ENCODE peak calls at places on chromosomes 2 and 18, in five cellular contexts. Y, E, D, L and U are unnamed samples.

GRCh38 chr2:119910566-119910965 is 102.3 kb upstream of the EPB41L5 start:
- DNase-seq in Y (no peak), E (no peak), D (no peak), L (no peak), U (no peak)

GRCh38 chr2:74373985-74374384 is 6.1 kb downstream of the DCTN1 start:
- DNase-seq in Y (no peak), E (no peak), D (no peak), L (no peak), U (no peak)

GRCh38 chr2:154620490-154620889 is 78.0 kb upstream of the KCNJ3 start:
- DNase-seq in Y (no peak), E (peak; percentile 68), D (no peak), L (no peak), U (no peak)

GRCh38 chr18:25289040-25289631 is 62.8 kb downstream of the ZNF521 start:
- DNase-seq in Y (no peak), E (no peak), D (peak; percentile 43), L (no peak), U (peak; percentile 89)

GRCh38 chr18:70421471-70421870 is 132.6 kb downstream of the SOCS6 start:
- DNase-seq in Y (no peak), E (no peak), D (no peak), L (no peak), U (no peak)

GRCh38 chr2:98601532-98602132 is 6.7 kb downstream of the COA5 start:
- DNase-seq in Y (no peak), E (peak; percentile 12), D (no peak), L (peak; percentile 31), U (peak; percentile 59)

GRCh38 chr2:171615071-171615470 is 72.2 kb upstream of the DYNC1I2 start:
- DNase-seq in Y (no peak), E (no peak), D (no peak), L (no peak), U (no peak)

GRCh38 chr2:80205498-80205897 is 99.1 kb downstream of the LRRTM1 start:
- DNase-seq in Y (no peak), E (no peak), D (no peak), L (no peak), U (no peak)

GRCh38 chr18:57737661-57738060 is 65.5 kb downstream of the ATP8B1 start:
- DNase-seq in Y (peak; percentile 57), E (peak; percentile 87), D (peak; percentile 86), L (no peak), U (no peak)

GRCh38 chr2:46909771-46910419 is 5.7 kb downstream of the MCFD2 start:
- DNase-seq in Y (no peak), E (peak; percentile 14), D (no peak), L (no peak), U (no peak)
- H3K27ac ChIP-seq in Y (no peak overlapping the region), E (no peak overlapping the region), D (no peak overlapping the region), L (no peak overlapping the region), U (no peak overlapping the region)

GRCh38 chr2:143083636-143084035 is 45.6 kb upstream of the ARHGAP15 start:
- DNase-seq in Y (no peak), E (peak; percentile 77), D (no peak), L (no peak), U (peak; percentile 71)

GRCh38 chr2:143075711-143076110 is 53.5 kb upstream of the ARHGAP15 start:
- DNase-seq in Y (no peak), E (no peak), D (no peak), L (no peak), U (no peak)

GRCh38 chr2:143081616-143082015 is 47.6 kb upstream of the ARHGAP15 start:
- DNase-seq in Y (no peak), E (no peak), D (no peak), L (no peak), U (no peak)

GRCh38 chr2:143078106-143078505 is 51.1 kb upstream of the ARHGAP15 start:
- DNase-seq in Y (no peak), E (no peak), D (no peak), L (no peak), U (no peak)
- TF ChIP-seq CTCF in Y (no peak), E (no peak), D (no peak), L (no peak), U (no peak)

DNA sequence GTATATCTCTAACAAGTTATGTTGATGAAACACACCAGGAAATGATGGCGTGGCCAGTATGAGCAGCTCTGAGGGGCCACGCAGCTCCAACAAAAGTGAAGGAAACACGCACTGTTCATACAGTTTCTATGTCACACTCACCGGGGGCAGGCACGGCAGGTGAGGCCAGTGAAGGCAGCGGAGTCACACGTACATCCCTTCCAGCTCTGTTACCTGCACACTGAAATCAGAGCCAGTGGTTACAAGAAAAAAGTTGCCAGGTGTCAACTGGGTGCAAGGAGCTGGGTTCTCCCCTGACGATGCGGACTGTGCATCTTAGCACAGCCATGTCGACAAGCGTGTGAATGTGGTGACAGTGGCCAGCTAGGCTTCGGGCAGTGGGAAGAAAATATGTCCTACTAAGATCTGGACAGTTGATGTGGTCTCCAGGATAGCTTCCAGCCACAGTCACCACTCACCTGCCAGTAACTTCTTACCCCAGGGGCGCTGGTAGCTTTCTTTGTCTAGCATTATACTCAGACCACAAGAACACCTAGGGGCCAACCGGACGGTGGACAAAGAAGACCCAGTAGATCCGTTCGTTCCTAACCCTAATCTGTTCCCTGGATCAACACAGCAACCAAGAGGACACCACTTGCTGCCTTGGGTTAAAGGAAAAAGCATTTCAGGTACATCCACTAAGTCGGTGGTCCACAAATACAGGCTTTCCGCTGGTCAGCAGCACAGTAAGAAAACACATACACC is 10.1 kb downstream of the HJURP start:
- DNase-seq in Y (no peak), E (no peak), D (no peak), L (no peak), U (no peak)
- H3K36me3 ChIP-seq in Y (no peaks in the 10 kb centered on the region), E (peaks cover 100% of the 10 kb centered on the region), D (no peaks in the 10 kb centered on the region), L (peaks cover 98% of the 10 kb centered on the region), U (peaks cover 32% of the 10 kb centered on the region)

GRCh38 chr2:207777124-207777523 is 7.4 kb upstream of the FZD5 start:
- DNase-seq in Y (no peak), E (no peak), D (no peak), L (no peak), U (no peak)
- H3K27ac ChIP-seq in Y (no peak overlapping the region), E (no peak overlapping the region), D (no peak overlapping the region), L (no peak overlapping the region), U (no peak overlapping the region)

DNA sequence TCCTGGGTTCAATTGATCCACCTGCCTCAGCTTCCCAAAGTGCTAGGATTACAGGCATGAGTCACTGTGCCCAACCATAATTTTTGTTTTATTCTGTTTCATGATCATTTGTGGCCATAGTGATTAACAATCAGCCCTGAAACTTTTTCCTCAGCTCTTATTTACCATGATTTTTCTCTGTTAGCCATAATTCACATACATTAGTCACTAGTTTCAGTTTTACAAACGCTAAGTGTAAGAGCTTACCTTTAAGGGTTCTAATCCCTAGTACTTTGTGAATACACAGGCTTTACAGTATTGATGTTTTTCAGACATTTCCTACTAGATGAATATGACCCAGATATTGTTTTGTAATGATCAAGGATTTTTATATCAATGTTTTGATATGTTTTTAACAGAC is 216.1 kb downstream of the DPP4 start:
- DNase-seq in Y (no peak), E (no peak), D (no peak), L (no peak), U (no peak)
- TF ChIP-seq CTCF in Y (no peak), E (no peak), D (no peak), L (no peak), U (no peak)

DNA sequence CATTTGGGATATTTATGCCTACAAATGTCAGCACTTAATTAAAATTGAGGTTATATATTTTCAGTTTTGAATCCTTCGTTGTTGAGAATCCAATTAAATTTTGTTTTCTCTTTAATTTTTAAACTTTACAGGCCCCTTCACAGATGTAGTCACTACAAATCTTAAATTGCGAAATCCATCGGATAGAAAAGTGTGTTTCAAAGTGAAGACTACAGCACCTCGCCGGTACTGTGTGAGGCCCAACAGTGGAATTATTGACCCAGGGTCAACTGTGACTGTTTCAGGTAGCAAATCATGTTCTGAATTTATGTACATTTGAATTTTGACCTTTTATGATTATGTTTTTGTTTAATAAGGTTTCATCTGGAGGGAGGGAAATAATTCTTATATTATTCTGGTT is 17.9 kb downstream of the VAPA start:
- DNase-seq in Y (no peak), E (no peak), D (no peak), L (no peak), U (no peak)
- H3K36me3 ChIP-seq in Y (no peaks in the 10 kb centered on the region), E (peaks cover 31% of the 10 kb centered on the region), D (peaks cover 41% of the 10 kb centered on the region), L (peaks cover 69% of the 10 kb centered on the region), U (peaks cover 18% of the 10 kb centered on the region)

GRCh38 chr18:65942854-65943253 is 192.0 kb downstream of the CDH7 start:
- DNase-seq in Y (no peak), E (peak; percentile 41), D (no peak), L (no peak), U (no peak)

GRCh38 chr18:65941482-65941881 is 190.7 kb downstream of the CDH7 start:
- DNase-seq in Y (no peak), E (no peak), D (no peak), L (no peak), U (no peak)

GRCh38 chr18:65946777-65947176 is 196.0 kb downstream of the CDH7 start:
- DNase-seq in Y (no peak), E (no peak), D (no peak), L (no peak), U (no peak)

GRCh38 chr18:65942103-65942502 is 191.3 kb downstream of the CDH7 start:
- DNase-seq in Y (no peak), E (peak; percentile 21), D (no peak), L (no peak), U (no peak)

DNA sequence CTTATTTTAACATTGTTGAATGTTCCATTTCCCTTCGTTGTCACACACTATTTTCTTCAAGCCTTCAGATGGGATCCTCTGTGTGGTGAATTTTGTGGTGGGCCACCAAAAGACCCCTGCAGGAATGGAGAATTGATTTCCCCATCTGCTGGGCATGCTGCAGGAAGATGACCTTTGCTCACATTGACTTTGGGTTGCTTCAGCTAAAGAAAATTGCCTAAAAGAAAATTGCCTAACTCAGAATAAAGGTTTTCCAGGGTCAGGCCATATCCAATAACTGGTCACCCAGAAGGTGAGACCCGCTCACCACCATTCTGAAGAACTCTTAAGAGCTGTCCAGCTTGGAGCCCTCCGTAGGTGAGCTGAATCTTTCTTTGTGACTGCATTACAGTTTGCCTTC is 192.5 kb downstream of the CDH7 start:
- DNase-seq in Y (no peak), E (no peak), D (no peak), L (no peak), U (no peak)
- H3K27ac ChIP-seq in Y (no peak overlapping the region), E (peak overlapping the region; percentile 46), D (no peak overlapping the region), L (no peak overlapping the region), U (no peak overlapping the region)

GRCh38 chr2:9543557-9543956 is 12.1 kb downstream of the ADAM17 start:
- DNase-seq in Y (no peak), E (no peak), D (no peak), L (no peak), U (no peak)
- TF ChIP-seq CTCF in Y (no peak), E (no peak), D (no peak), L (no peak), U (no peak)

DNA sequence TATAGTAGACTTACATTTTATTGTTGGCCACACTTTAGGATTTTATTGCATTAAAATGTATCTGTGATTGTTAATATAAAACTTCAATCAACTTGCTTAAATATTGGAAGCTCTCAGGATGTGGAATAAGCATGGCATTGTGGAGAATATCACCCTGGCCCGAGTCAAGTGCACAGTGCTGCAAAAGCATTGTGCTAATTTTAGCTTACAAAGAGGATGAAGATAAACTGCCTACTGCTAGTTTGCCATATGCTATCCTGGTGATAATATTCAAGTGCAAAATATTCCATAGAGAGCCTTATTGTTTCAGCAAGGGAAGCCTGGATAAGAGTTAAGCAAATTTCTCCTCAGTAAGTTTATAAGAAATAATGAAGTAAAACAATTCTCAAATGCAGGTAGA is 54.5 kb downstream of the MEIS1 start:
- DNase-seq in Y (no peak), E (no peak), D (no peak), L (no peak), U (peak; percentile 72)
- H3K36me3 ChIP-seq in Y (no peaks in the 10 kb centered on the region), E (peaks cover 43% of the 10 kb centered on the region), D (no peaks in the 10 kb centered on the region), L (no peaks in the 10 kb centered on the region), U (peaks cover 7% of the 10 kb centered on the region)